ENCODE peak calls at places on chromosome 21, in five cellular contexts. F, D, C, Q and X are unnamed samples.

GRCh38 chr21:37139154-37139553 is 66.1 kb downstream of the TTC3 start:
- DNase-seq in F (no peak), D (no peak), C (no peak), Q (no peak), X (peak; percentile 78)

GRCh38 chr21:40143822-40144525 is 276.7 kb downstream of the PCP4 start:
- DNase-seq in F (peak; percentile 77), D (peak; percentile 24), C (no peak), Q (peak; percentile 6), X (peak; percentile 71)

GRCh38 chr21:25942145-25942544 is 207.4 kb downstream of the GABPA start:
- DNase-seq in F (no peak), D (no peak), C (no peak), Q (no peak), X (no peak)

GRCh38 chr21:27645285-27645684 is 678.4 kb upstream of the ADAMTS5 start:
- DNase-seq in F (no peak), D (peak; percentile 85), C (no peak), Q (no peak), X (peak; percentile 76)

GRCh38 chr21:20591294-20591693 is 406.9 kb upstream of the NCAM2 start:
- DNase-seq in F (no peak), D (peak; percentile 6), C (no peak), Q (no peak), X (peak; percentile 29)

GRCh38 chr21:26587621-26588260 is 14.7 kb upstream of the CYYR1 start:
- DNase-seq in F (no peak), D (peak; percentile 5), C (peak; percentile 52), Q (no peak), X (peak; percentile 91)

GRCh38 chr21:18801468-18801867 is 397.9 kb upstream of the TMPRSS15 start:
- DNase-seq in F (no peak), D (no peak), C (no peak), Q (no peak), X (peak; percentile 71)

GRCh38 chr21:37240978-37241377 is 26.2 kb downstream of the VPS26C start:
- DNase-seq in F (no peak), D (no peak), C (no peak), Q (no peak), X (no peak)

GRCh38 chr21:41716756-41717155 is 50.1 kb downstream of the RIPK4 start:
- DNase-seq in F (no peak), D (no peak), C (no peak), Q (no peak), X (no peak)
- H3K4me1 ChIP-seq in F (peaks cover 10% of the 10 kb centered on the region), D (peaks cover 18% of the 10 kb centered on the region), C (peaks cover 58% of the 10 kb centered on the region), Q (peaks cover 12% of the 10 kb centered on the region), X (peaks cover 24% of the 10 kb centered on the region)

DNA sequence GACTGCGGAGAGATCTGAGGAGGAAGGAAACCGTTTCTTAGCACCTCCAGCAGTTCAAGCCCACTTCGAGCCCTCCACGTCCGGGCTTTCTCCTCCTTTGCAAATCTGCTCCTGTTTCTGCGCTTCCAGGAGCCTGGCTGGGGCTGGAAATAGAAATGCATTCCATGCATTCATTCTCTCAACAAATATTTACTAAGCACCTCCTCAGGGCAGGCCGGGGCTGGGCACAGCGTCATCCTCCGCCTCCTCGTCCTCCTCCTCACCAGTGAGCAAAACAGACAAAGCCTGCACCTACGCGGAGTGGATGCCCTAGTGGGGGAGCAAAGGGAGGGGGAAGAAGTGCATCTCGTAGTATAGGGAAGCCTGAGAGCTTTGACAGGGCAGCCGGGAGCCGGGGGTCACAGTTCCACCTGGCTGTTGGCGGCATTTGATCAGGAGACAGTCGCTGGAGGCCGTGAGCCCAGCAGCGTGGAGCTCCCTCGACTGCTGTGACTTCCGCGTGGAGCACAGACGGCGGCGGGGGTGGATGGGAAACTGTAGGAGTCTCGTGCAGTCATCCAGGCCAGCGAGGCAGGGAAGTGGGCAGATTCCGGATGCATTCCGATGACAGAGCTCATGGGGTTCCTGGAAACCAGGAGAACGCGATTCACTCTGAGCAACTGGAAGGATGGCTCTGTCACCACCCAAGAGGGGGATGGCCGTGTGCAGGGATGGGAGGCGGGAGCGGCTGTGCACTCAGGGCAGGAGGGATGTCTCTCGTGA is 93.4 kb downstream of the SIK1 start:
- DNase-seq in F (peak; percentile 54), D (peak; percentile 81), C (peak; percentile 81), Q (no peak), X (peak; percentile 95)
- H3K4me2 ChIP-seq in F (peak overlapping the region; percentile 11), D (peak overlapping the region; percentile 74), C (peak overlapping the region; percentile 93), Q (peak overlapping the region; percentile 27), X (peak overlapping the region; percentile 95)

DNA sequence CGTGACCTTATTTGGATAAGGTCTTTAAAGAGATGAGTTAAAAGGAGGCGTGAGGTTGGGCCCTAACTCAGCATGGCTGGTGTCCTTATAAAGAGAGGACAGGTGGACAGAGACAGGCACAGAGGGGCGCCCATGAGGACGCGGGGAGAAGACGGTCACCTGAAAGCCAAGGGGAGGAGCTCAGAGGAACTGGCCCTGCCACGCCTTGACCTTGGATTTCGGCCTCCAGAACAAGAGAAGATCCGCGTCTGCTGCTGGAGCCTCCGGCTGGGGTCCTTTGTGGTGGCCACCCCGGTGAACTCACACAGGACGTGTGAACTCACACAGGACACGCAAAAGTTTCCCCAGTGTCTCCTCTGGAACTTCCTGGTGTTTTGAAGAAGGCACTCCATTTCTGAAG is 122.7 kb downstream of the SIK1 start:
- DNase-seq in F (no peak), D (no peak), C (no peak), Q (no peak), X (no peak)
- H3K4me1 ChIP-seq in F (no peaks in the 10 kb centered on the region), D (peaks cover 36% of the 10 kb centered on the region), C (peaks cover 7% of the 10 kb centered on the region), Q (peaks cover 10% of the 10 kb centered on the region), X (peaks cover 17% of the 10 kb centered on the region)

DNA sequence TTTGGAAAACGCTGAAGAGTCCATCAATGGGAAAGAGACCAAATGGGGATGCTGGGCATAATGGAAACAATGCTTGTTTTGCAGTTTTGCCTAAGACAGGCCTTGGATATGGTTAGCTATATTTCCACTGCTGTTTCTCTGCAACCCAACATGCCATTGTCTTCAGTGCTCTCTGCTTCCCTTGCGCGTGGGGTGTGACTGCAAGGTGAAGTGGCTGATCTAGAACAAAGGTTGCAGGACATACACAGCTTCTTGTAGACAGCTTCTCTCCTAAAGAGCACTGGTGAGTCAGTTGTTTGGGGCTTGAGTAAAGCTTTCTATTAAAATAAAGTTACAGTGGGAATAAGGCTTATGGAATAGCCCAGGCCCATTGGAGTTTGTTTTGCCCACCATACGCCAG is 33.0 kb downstream of the RUNX1 start:
- DNase-seq in F (no peak), D (no peak), C (peak; percentile 44), Q (no peak), X (peak; percentile 46)
- H3K4me2 ChIP-seq in F (no peak overlapping the region), D (no peak overlapping the region), C (peak overlapping the region; percentile 10), Q (no peak overlapping the region), X (no peak overlapping the region)

GRCh38 chr21:45420061-45420521 is 15.1 kb downstream of the COL18A1 start:
- DNase-seq in F (no peak), D (no peak), C (no peak), Q (no peak), X (no peak)

GRCh38 chr21:45419162-45419561 is 14.2 kb downstream of the COL18A1 start:
- DNase-seq in F (no peak), D (no peak), C (no peak), Q (no peak), X (no peak)

GRCh38 chr21:45421846-45422775 is 17.1 kb downstream of the COL18A1 start:
- DNase-seq in F (no peak), D (no peak), C (no peak), Q (no peak), X (no peak)

GRCh38 chr21:45421071-45421845 is 16.3 kb downstream of the COL18A1 start:
- DNase-seq in F (no peak), D (peak; percentile 20), C (peak; percentile 62), Q (no peak), X (peak; percentile 28)

GRCh38 chr21:45420623-45421041 is 15.7 kb downstream of the COL18A1 start:
- DNase-seq in F (no peak), D (no peak), C (no peak), Q (no peak), X (no peak)
- H3K4me1 ChIP-seq in F (peaks cover 5% of the 10 kb centered on the region), D (peaks cover 12% of the 10 kb centered on the region), C (peaks cover 10% of the 10 kb centered on the region), Q (peaks cover 10% of the 10 kb centered on the region), X (no peaks in the 10 kb centered on the region)

GRCh38 chr21:44507673-44508425 is 32.1 kb downstream of the KRTAP10-1 start:
- DNase-seq in F (no peak), D (no peak), C (no peak), Q (no peak), X (no peak)
- H3K4me2 ChIP-seq in F (no peak overlapping the region), D (no peak overlapping the region), C (no peak overlapping the region), Q (no peak overlapping the region), X (no peak overlapping the region)

GRCh38 chr21:38295997-38296764 is 39.4 kb downstream of the KCNJ15 start:
- DNase-seq in F (no peak), D (no peak), C (no peak), Q (no peak), X (peak; percentile 14)

GRCh38 chr21:38291875-38292274 is 35.1 kb downstream of the KCNJ15 start:
- DNase-seq in F (no peak), D (no peak), C (no peak), Q (no peak), X (no peak)

GRCh38 chr21:38293113-38293512 is 36.3 kb downstream of the KCNJ15 start:
- DNase-seq in F (no peak), D (no peak), C (no peak), Q (no peak), X (no peak)

GRCh38 chr21:38290809-38291208 is 34.0 kb downstream of the KCNJ15 start:
- DNase-seq in F (no peak), D (no peak), C (no peak), Q (no peak), X (no peak)

DNA sequence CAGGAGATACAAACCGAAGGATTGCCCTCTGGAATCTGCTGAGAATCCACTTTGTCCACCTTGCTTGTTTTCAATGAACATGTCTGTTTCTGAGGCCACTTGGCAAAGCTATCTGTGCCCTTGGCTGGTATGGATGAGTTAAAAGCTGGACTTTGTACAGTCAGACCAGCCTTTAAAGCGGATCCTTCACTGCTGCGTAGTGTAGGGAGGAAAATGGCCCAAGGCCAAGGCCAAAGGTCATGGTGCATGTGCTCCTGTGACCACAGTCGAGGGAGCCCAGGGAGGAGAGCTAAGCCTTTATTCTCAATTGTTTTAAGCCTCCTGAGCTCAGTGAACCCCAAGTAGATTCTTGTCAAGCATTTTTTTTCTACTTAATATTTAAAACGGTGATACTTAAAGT is 37.0 kb downstream of the KCNJ15 start:
- DNase-seq in F (no peak), D (no peak), C (no peak), Q (no peak), X (no peak)
- H3K4me1 ChIP-seq in F (peaks cover 6% of the 10 kb centered on the region), D (peaks cover 47% of the 10 kb centered on the region), C (no peaks in the 10 kb centered on the region), Q (no peaks in the 10 kb centered on the region), X (peaks cover 42% of the 10 kb centered on the region)

DNA sequence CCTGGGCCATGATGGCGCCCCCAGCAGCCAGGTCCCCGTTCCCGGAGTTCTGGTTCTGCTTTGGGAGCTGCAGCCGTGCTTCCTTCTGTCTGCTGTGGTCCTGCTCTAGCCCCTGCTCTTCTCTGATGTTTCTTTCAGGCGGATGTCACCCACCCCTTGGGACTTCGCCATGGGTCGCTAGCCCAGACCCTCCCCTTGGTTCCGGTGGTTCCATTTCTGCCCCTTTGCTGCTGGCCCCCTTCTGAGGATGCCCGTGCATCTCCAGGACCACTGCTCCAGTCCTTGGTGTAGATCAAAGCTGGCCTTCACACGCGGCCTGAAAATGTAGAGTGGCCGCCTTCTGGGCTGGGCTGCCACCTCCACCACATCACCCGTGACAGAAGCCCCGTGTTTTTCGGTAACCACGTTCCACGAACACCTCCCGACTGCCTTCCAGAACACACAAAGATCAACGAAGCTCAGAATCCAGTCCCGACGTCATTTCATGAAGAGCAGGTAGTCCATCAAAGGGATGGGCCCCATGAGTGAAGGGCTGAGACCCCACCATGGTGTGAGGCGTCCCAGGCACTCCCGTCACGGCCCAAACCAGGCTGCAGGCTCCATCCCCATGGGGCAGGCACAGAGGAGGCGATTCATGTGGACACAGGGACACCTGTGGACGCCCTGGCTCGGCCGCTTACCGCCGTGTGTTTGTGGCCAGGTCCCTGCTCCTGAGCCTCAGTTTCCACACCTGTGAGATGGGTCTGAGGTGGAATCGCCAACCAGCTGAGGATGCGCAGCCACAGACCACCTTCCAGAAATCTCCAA is 24.4 kb downstream of the KRTAP10-1 start:
- DNase-seq in F (no peak), D (no peak), C (no peak), Q (no peak), X (no peak)
- H3K4me2 ChIP-seq in F (no peak overlapping the region), D (no peak overlapping the region), C (no peak overlapping the region), Q (no peak overlapping the region), X (no peak overlapping the region)